ENCODE peak calls at places on chromosomes 6 and 20, in four cellular contexts. O is left ventricle myocardium inferior, P is heart right ventricle, I is pancreas. S is an unnamed sample.

GRCh38 chr6:68633654-68634502 is 1.2 kb upstream of the ADGRB3 start:
- DNase-seq in I (no peak), O (no peak), P (no peak), S (no peak)

GRCh38 chr6:15398657-15399287 is 152.9 kb downstream of the JARID2 start:
- DNase-seq in O (no peak), P (no peak), I (no peak), S (no peak)

GRCh38 chr6:151121900-151122299 is 117.9 kb upstream of the AKAP12 start:
- DNase-seq in I (no peak), P (peak), O (peak), S (no peak)

GRCh38 chr6:7566617-7567173 is 23.3 kb upstream of the SNRNP48 start:
- DNase-seq in I (no peak), O (no peak), P (no peak), S (no peak)

GRCh38 chr20:10655723-10656122 is 18.1 kb downstream of the JAG1 start:
- DNase-seq in P (no peak), I (no peak), O (no peak), S (no peak)

GRCh38 chr6:12608016-12608860 is 108.3 kb upstream of the PHACTR1 start:
- DNase-seq in I (no peak), P (no peak), O (no peak), S (no peak)

GRCh38 chr6:166830891-166831363 is 125.4 kb downstream of the RNASET2 start:
- DNase-seq in P (no peak), O (no peak), I (no peak), S (no peak)

GRCh38 chr6:143677891-143678737 is at the start of gene PHACTR2:
- DNase-seq in I (peak), O (peak), P (peak), S (peak)

GRCh38 chr6:153312633-153313032 is 181.6 kb upstream of the RGS17 start:
- DNase-seq in O (peak), I (peak), P (peak), S (no peak)

GRCh38 chr20:59948828-59949720 is 8.9 kb downstream of the FAM217B start:
- DNase-seq in P (peak), O (no peak), I (no peak), S (peak)

GRCh38 chr6:152571863-152572394 is 65.2 kb downstream of the SYNE1 start:
- DNase-seq in O (no peak), P (no peak), I (no peak), S (no peak)

GRCh38 chr6:2529217-2529719 is 221.5 kb downstream of the MYLK4 start:
- DNase-seq in I (no peak), P (no peak), O (no peak), S (no peak)

GRCh38 chr6:37540390-37540789 is 40.7 kb upstream of the CCDC167 start:
- DNase-seq in O (no peak), I (no peak), P (no peak), S (no peak)

GRCh38 chr20:43583982-43584432 is 6.7 kb upstream of the IFT52 start:
- DNase-seq in P (peak), I (peak), O (peak), S (no peak)

GRCh38 chr20:8805737-8806442 is 263.0 kb upstream of the PLCB4 start:
- DNase-seq in P (no peak), O (no peak), I (no peak), S (no peak)

GRCh38 chr6:53041356-53041755 is 23.8 kb upstream of the FBXO9 start:
- DNase-seq in I (no peak), O (no peak), P (no peak), S (no peak)

GRCh38 chr20:54173653-54174451 is at the start of gene CYP24A1:
- DNase-seq in O (no peak), P (no peak), I (peak), S (no peak)

GRCh38 chr6:35601331-35602132 is 87.2 kb downstream of the FKBP5 start:
- DNase-seq in P (peak), I (no peak), O (no peak), S (peak)

GRCh38 chr6:48736486-48737206 is 625.6 kb upstream of the PTCHD4 start:
- DNase-seq in P (no peak), I (no peak), O (no peak), S (no peak)

GRCh38 chr6:139521338-139521737 is 146.9 kb upstream of the CITED2 start:
- DNase-seq in P (no peak), I (no peak), O (no peak), S (no peak)

GRCh38 chr6:75024796-75025195 is 181.1 kb downstream of the COL12A1 start:
- DNase-seq in O (no peak), I (no peak), P (no peak), S (no peak)

GRCh38 chr6:115796061-115796460 is 264.6 kb downstream of the FRK start:
- DNase-seq in O (no peak), P (no peak), I (no peak), S (no peak)

GRCh38 chr6:12483712-12484111 is 193.6 kb downstream of the EDN1 start:
- DNase-seq in I (no peak), O (no peak), P (no peak), S (no peak)

GRCh38 chr20:21259346-21259745 is 43.8 kb upstream of the XRN2 start:
- DNase-seq in P (no peak), I (no peak), O (no peak), S (no peak)

GRCh38 chr6:80226156-80226555 is 119.7 kb downstream of the BCKDHB start:
- DNase-seq in O (no peak), P (no peak), I (no peak), S (no peak)

GRCh38 chr6:28474441-28475219 is 31.3 kb upstream of the ZSCAN23 start:
- DNase-seq in I (no peak), O (no peak), P (no peak), S (no peak)

GRCh38 chr6:111559193-111560097 is 46.2 kb downstream of the TRAF3IP2 start:
- DNase-seq in I (no peak), P (no peak), O (no peak), S (no peak)

GRCh38 chr20:1397710-1398109 is 4.9 kb upstream of the FKBP1A start:
- DNase-seq in I (no peak), P (no peak), O (no peak), S (no peak)

GRCh38 chr6:36197739-36198221 is 1.2 kb downstream of the BRPF3 start:
- DNase-seq in O (no peak), I (no peak), P (peak), S (no peak)

GRCh38 chr6:5584072-5584471 is 322.8 kb downstream of the FARS2 start:
- DNase-seq in I (no peak), O (no peak), P (no peak), S (no peak)